ENCODE peak calls at places on chromosomes 12 and 14, in four cellular contexts. One of them, this sample, is unnamed.

GRCh38 chr12:130702966-130703732 is 12.9 kb downstream of the RIMBP2 start:
- DNase-seq in HepG2: no peak
- DNase-seq in A549: no peak
- DNase-seq in K562: no peak
- DNase-seq in this sample: no peak

GRCh38 chr14:92759300-92759678 is 10.9 kb upstream of the LGMN start:
- DNase-seq in K562: peak
- DNase-seq in A549: no peak
- DNase-seq in HepG2: no peak
- DNase-seq in this sample: peak

GRCh38 chr12:109287811-109288469 is 21.1 kb downstream of the FOXN4 start:
- DNase-seq in A549: no peak
- DNase-seq in K562: no peak
- DNase-seq in HepG2: no peak
- DNase-seq in this sample: no peak

GRCh38 chr12:34395056-34396005 is 373.0 kb downstream of the ALG10 start:
- DNase-seq in K562: peak
- DNase-seq in A549: no peak
- DNase-seq in HepG2: no peak
- DNase-seq in this sample: no peak

GRCh38 chr12:51884676-51885229 is 3.1 kb upstream of the ANKRD33 start:
- DNase-seq in K562: peak
- DNase-seq in A549: peak
- DNase-seq in HepG2: peak
- DNase-seq in this sample: peak

GRCh38 chr12:76680940-76681339 is 83.0 kb upstream of the ZDHHC17 start:
- DNase-seq in A549: no peak
- DNase-seq in HepG2: no peak
- DNase-seq in K562: no peak
- DNase-seq in this sample: peak

GRCh38 chr14:77406718-77407117 is 16.6 kb downstream of the NOXRED1 start:
- DNase-seq in K562: peak
- DNase-seq in A549: no peak
- DNase-seq in HepG2: no peak
- DNase-seq in this sample: peak

GRCh38 chr12:56346663-56347062 is 8.0 kb downstream of the IL23A start:
- DNase-seq in A549: no peak
- DNase-seq in HepG2: no peak
- DNase-seq in K562: no peak
- DNase-seq in this sample: no peak

GRCh38 chr14:85607571-85608219 is 77.8 kb downstream of the FLRT2 start:
- DNase-seq in A549: no peak
- DNase-seq in HepG2: no peak
- DNase-seq in K562: no peak
- DNase-seq in this sample: peak

GRCh38 chr12:93954160-93955112 is 193.9 kb upstream of the PLXNC1 start:
- DNase-seq in K562: no peak
- DNase-seq in HepG2: no peak
- DNase-seq in A549: no peak
- DNase-seq in this sample: peak

GRCh38 chr12:12582895-12583303 is 20.2 kb upstream of the DUSP16 start:
- DNase-seq in HepG2: peak
- DNase-seq in K562: no peak
- DNase-seq in A549: peak
- DNase-seq in this sample: peak

GRCh38 chr14:74653386-74654138 is 41.5 kb upstream of the LTBP2 start:
- DNase-seq in HepG2: no peak
- DNase-seq in K562: no peak
- DNase-seq in A549: no peak
- DNase-seq in this sample: no peak

GRCh38 chr12:80937391-80938238 is at the start of gene LIN7A:
- DNase-seq in HepG2: peak
- DNase-seq in A549: peak
- DNase-seq in K562: no peak
- DNase-seq in this sample: peak

GRCh38 chr14:90757452-90757851 is 58.8 kb downstream of the TTC7B start:
- DNase-seq in A549: no peak
- DNase-seq in K562: no peak
- DNase-seq in HepG2: no peak
- DNase-seq in this sample: no peak

GRCh38 chr12:79515526-79515935 is 175.2 kb downstream of the PAWR start:
- DNase-seq in HepG2: no peak
- DNase-seq in K562: no peak
- DNase-seq in A549: no peak
- DNase-seq in this sample: no peak

GRCh38 chr12:76942276-76942675 is 63.5 kb upstream of the CSRP2 start:
- DNase-seq in HepG2: no peak
- DNase-seq in A549: no peak
- DNase-seq in K562: no peak
- DNase-seq in this sample: peak

GRCh38 chr12:78641837-78642423 is 222.6 kb upstream of the SYT1 start:
- DNase-seq in K562: no peak
- DNase-seq in A549: no peak
- DNase-seq in HepG2: no peak
- DNase-seq in this sample: peak

GRCh38 chr14:82060219-82060618 is 526.6 kb upstream of the SEL1L start:
- DNase-seq in HepG2: no peak
- DNase-seq in K562: no peak
- DNase-seq in A549: no peak
- DNase-seq in this sample: no peak

GRCh38 chr12:646303-647038 is 16.8 kb downstream of the NINJ2 start:
- DNase-seq in A549: no peak
- DNase-seq in K562: peak
- DNase-seq in HepG2: peak
- DNase-seq in this sample: no peak

GRCh38 chr14:99910337-99911268 is 117.4 kb downstream of the EML1 start:
- DNase-seq in A549: peak
- DNase-seq in HepG2: peak
- DNase-seq in K562: no peak
- DNase-seq in this sample: peak

GRCh38 chr14:88553886-88554457 is 835 bp downstream of the PTPN21 start:
- DNase-seq in A549: no peak
- DNase-seq in K562: no peak
- DNase-seq in HepG2: no peak
- DNase-seq in this sample: peak

GRCh38 chr12:2959508-2960431 is 573 bp downstream of the TEAD4 start:
- DNase-seq in A549: peak
- DNase-seq in HepG2: peak
- DNase-seq in K562: peak
- DNase-seq in this sample: peak

GRCh38 chr14:85313801-85314207 is 216.1 kb upstream of the FLRT2 start:
- DNase-seq in HepG2: no peak
- DNase-seq in A549: no peak
- DNase-seq in K562: no peak
- DNase-seq in this sample: peak

GRCh38 chr12:55955800-55956508 is 9.9 kb downstream of the PMEL start:
- DNase-seq in HepG2: peak
- DNase-seq in A549: peak
- DNase-seq in K562: peak
- DNase-seq in this sample: peak

DNA sequence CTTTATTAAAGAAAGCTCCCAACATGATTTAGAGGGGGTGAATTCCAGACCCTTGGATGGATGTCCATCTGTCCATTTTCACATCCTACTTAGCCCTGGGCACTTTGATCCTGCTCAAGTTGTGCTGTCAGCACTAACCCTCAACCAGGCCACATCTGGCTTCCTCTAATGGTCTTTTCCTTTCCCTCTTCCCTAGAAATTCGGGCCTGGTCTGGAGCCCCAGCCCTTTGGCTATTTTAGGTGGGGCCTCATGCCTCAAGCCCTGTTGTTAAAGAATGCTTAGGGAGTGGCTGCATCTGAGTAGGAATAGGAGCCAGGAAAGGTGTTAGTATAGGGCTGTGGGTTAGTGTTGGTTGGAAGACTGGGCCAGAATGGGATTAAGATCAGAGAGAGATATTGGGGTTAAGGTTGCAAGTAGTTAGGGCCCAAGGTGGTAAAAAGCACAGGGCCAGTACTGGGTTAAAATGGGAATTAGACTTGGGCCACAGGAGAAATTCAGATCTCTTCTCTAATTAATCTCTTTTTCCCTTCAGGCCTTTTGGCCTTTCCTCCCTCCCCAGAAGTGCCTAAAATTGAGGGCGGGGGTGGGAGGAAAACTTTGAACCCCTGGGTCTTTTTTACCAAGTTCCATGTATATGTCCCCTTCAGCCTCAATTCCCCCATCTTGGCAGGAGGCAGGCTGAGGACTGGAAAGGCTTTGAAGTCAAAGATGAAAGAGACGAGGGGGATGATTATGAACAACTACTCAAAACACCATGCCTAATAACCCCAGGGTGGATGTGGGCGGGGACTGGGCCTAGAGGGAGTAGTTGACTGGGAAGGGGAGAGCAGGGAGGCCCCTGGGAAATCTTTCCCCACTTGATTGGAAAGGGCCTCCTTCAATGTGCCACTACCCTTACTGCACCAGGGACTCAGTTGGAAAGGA is 3.9 kb upstream of the ZNF385A start:
- DNase-seq in A549: no peak
- DNase-seq in K562: peak
- DNase-seq in HepG2: no peak
- DNase-seq in this sample: no peak
- TF ChIP-seq MAZ in A549: no peak
- TF ChIP-seq MAZ in K562: no peak
- TF ChIP-seq MAZ in HepG2: no peak
- TF ChIP-seq MAZ in this sample: no peak

GRCh38 chr12:25797949-25798348 is 160.5 kb upstream of the RASSF8 start:
- DNase-seq in HepG2: no peak
- DNase-seq in K562: no peak
- DNase-seq in A549: no peak
- DNase-seq in this sample: no peak

GRCh38 chr12:25800101-25800500 is 158.4 kb upstream of the RASSF8 start:
- DNase-seq in A549: no peak
- DNase-seq in K562: no peak
- DNase-seq in HepG2: no peak
- DNase-seq in this sample: peak

GRCh38 chr12:25796523-25797000 is 161.9 kb upstream of the RASSF8 start:
- DNase-seq in HepG2: no peak
- DNase-seq in A549: no peak
- DNase-seq in K562: no peak
- DNase-seq in this sample: peak

GRCh38 chr12:25794580-25794979 is 163.9 kb upstream of the RASSF8 start:
- DNase-seq in K562: no peak
- DNase-seq in A549: no peak
- DNase-seq in HepG2: no peak
- DNase-seq in this sample: peak

DNA sequence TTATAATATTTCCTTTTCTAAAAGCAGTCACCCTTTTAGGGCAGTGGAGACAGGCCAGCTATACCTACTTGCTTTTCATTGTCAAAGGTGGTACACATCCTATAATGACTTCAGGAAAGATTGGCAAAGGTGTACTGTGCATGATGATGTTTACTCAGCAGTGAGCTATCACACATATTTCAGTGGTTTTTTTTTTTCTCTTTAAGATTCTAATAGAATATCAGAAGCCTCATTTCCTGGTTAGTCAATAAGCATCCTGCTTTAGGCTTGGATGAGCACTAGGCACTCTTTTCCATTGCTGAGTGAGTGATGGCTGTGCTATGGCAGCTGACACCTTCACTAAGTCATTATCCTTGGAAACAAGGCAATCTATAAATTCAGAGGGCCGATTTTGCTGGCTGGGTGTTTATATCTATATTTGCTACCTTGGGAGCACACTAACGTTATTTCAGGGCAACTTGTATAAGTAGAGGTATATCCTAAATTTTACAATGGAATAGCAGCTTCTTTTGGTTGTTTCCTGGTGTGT is 161.1 kb upstream of the RASSF8 start:
- DNase-seq in HepG2: no peak
- DNase-seq in K562: no peak
- DNase-seq in A549: no peak
- DNase-seq in this sample: no peak
- TF ChIP-seq MAZ in HepG2: no peak
- TF ChIP-seq MAZ in K562: no peak
- TF ChIP-seq MAZ in A549: no peak
- TF ChIP-seq MAZ in this sample: no peak

GRCh38 chr14:69010632-69011031 is 31.5 kb upstream of the ACTN1 start:
- DNase-seq in A549: no peak
- DNase-seq in K562: no peak
- DNase-seq in HepG2: no peak
- DNase-seq in this sample: no peak

GRCh38 chr14:69017706-69018105 is 38.6 kb upstream of the ACTN1 start:
- DNase-seq in A549: no peak
- DNase-seq in HepG2: no peak
- DNase-seq in K562: peak
- DNase-seq in this sample: no peak

GRCh38 chr14:69014829-69015259 is 35.7 kb upstream of the ACTN1 start:
- DNase-seq in A549: no peak
- DNase-seq in K562: no peak
- DNase-seq in HepG2: no peak
- DNase-seq in this sample: peak

GRCh38 chr14:69012251-69012953 is 33.3 kb upstream of the ACTN1 start:
- DNase-seq in HepG2: no peak
- DNase-seq in A549: no peak
- DNase-seq in K562: no peak
- DNase-seq in this sample: peak

GRCh38 chr14:69013943-69014782 is 35.1 kb upstream of the ACTN1 start:
- DNase-seq in K562: no peak
- DNase-seq in HepG2: peak
- DNase-seq in A549: no peak
- DNase-seq in this sample: peak
- TF ChIP-seq MAZ in K562: no peak
- TF ChIP-seq MAZ in HepG2: no peak
- TF ChIP-seq MAZ in A549: no peak
- TF ChIP-seq MAZ in this sample: no peak

DNA sequence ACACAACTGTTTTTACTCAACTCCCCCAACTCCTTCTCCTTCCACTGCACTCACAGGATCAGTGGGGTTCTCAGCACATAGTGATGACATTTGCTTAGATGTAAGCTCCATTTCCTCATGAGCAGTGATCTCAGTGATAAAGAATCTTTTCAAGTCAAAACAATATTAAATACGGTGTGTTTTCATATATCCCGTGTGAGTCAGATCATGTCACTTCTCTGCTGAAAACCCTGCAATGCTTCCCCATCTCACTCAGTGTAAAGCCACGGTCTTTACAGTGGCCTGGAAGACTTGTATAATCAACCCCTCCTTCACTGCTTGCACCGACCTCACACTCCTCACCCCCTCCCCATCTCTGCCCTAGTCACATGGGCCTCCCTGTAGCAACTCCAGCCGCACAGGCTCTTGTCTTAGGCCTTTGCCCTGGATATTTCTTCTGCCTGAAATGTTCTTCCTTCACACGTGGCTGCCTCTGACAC is 149.7 kb upstream of the ARHGAP5 start:
- DNase-seq in HepG2: peak
- DNase-seq in A549: peak
- DNase-seq in K562: no peak
- DNase-seq in this sample: peak
- TF ChIP-seq MAZ in HepG2: no peak
- TF ChIP-seq MAZ in A549: no peak
- TF ChIP-seq MAZ in K562: no peak
- TF ChIP-seq MAZ in this sample: peak

DNA sequence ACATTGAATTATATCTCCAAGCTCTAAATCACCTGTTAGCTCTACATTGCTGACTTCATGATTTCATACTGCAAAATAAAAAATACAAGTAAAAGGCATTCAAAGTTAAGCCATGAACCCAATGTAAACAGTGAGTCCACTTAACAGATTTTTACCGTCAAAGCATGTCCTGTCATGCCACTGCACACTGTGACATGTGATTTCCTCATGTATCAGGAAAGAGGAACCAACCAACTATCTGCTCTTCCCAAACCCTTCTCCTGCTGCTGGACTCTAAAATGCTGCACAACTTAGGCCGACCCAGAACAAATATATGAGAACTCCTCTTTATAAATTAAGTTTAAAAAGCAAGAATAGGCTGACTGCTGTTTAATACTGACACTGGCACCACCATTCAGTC is 37.5 kb downstream of the TM7SF3 start:
- DNase-seq in A549: no peak
- DNase-seq in HepG2: no peak
- DNase-seq in K562: no peak
- DNase-seq in this sample: no peak
- TF ChIP-seq MAZ in A549: no peak
- TF ChIP-seq MAZ in HepG2: no peak
- TF ChIP-seq MAZ in K562: no peak
- TF ChIP-seq MAZ in this sample: no peak